ENCODE peak calls at places on chromosomes 4 and X, in eight cellular contexts. L, C, Y, O, P, F, B and I are unnamed samples.

GRCh38 chrX:107716816-107717700 is 58.5 kb downstream of the TSC22D3 start:
- DNase-seq in L (peak), C (peak), Y (peak), O (peak), P (peak), F (peak), B (peak), I (peak)

GRCh38 chr4:1980561-1981041 is 28.2 kb downstream of the NELFA start:
- DNase-seq in L (no peak), C (no peak), Y (no peak), O (no peak), P (no peak), F (no peak), B (no peak), I (no peak)

GRCh38 chr4:7322166-7322991 is 112.4 kb downstream of the PSAPL1 start:
- DNase-seq in L (no peak), C (no peak), Y (peak), O (no peak), P (no peak), F (no peak), B (no peak), I (no peak)

GRCh38 chrX:137930562-137930961 is 364.6 kb downstream of the ZIC3 start:
- DNase-seq in L (no peak), C (no peak), Y (no peak), O (no peak), P (no peak), F (no peak), B (no peak), I (no peak)

GRCh38 chr4:7725951-7726350 is 213.7 kb downstream of the AFAP1 start:
- DNase-seq in L (no peak), C (no peak), Y (no peak), O (peak), P (peak), F (no peak), B (no peak), I (no peak)

GRCh38 chr4:128639586-128640270 is 169.8 kb upstream of the JADE1 start:
- DNase-seq in L (no peak), C (no peak), Y (no peak), O (no peak), P (no peak), F (no peak), B (no peak), I (no peak)

GRCh38 chr4:51894246-51894645 is 51.3 kb downstream of the DCUN1D4 start:
- DNase-seq in L (no peak), C (no peak), Y (no peak), O (peak), P (peak), F (no peak), B (no peak), I (no peak)

GRCh38 chr4:67087897-67088296 is 457.4 kb downstream of the CENPC start:
- DNase-seq in L (no peak), C (no peak), Y (no peak), O (peak), P (peak), F (peak), B (peak), I (peak)

GRCh38 chr4:52312722-52313121 is 261.6 kb downstream of the SPATA18 start:
- DNase-seq in L (no peak), C (no peak), Y (no peak), O (no peak), P (peak), F (no peak), B (no peak), I (peak)

GRCh38 chr4:140102406-140102805 is 51.6 kb downstream of the MAML3 start:
- DNase-seq in L (no peak), C (no peak), Y (no peak), O (peak), P (no peak), F (no peak), B (no peak), I (no peak)

GRCh38 chrX:111168314-111168713 is 72.3 kb downstream of the PAK3 start:
- DNase-seq in L (no peak), C (no peak), Y (no peak), O (peak), P (no peak), F (no peak), B (peak), I (peak)
- TF ChIP-seq CTCF in L (no peak), C (no peak), Y (peak), O (no peak), P (no peak), F (no peak), B (peak), I (peak)

GRCh38 chr4:48189731-48190130 is 55.7 kb upstream of the TXK start:
- DNase-seq in L (no peak), C (no peak), Y (no peak), O (no peak), P (no peak), F (no peak), B (no peak), I (no peak)
- TF ChIP-seq CTCF in L (no peak), C (no peak), Y (no peak), O (no peak), P (no peak), F (no peak), B (no peak), I (no peak)

GRCh38 chr4:10160280-10160856 is 43.8 kb upstream of the WDR1 start:
- DNase-seq in L (no peak), C (no peak), Y (no peak), O (peak), P (no peak), F (no peak), B (no peak), I (no peak)
- TF ChIP-seq CTCF in L (no peak), C (no peak), Y (peak), O (peak), P (no peak), F (no peak), B (peak), I (peak)

DNA sequence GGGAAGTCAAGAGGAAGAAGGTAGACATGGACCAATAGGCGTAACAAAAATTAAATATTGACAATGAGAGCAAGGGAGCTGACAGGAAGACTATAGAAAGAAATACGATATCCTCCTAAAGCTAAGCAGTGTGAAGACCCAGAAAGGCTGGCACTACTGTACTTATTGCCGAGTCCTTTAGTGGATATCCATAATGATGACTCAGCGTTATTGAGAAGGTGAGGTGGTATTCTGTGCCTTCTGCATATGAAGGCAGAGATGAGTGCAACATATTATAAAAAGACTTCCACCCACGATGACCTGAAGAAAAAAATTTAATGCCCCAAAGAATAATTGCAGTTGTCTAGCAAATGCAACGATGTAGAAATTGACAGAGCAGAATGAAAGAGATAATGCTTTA is 13.0 kb upstream of the MCF2 start:
- DNase-seq in L (no peak), C (no peak), Y (no peak), O (no peak), P (no peak), F (no peak), B (no peak), I (no peak)
- TF ChIP-seq CTCF in L (no peak), C (no peak), Y (no peak), O (no peak), P (no peak), F (no peak), B (no peak), I (no peak)

GRCh38 chr4:13403326-13403725 is 80.8 kb downstream of the RAB28 start:
- DNase-seq in L (no peak), C (no peak), Y (no peak), O (no peak), P (no peak), F (no peak), B (no peak), I (no peak)

GRCh38 chr4:13399257-13399656 is 84.9 kb downstream of the RAB28 start:
- DNase-seq in L (no peak), C (no peak), Y (no peak), O (peak), P (no peak), F (no peak), B (no peak), I (no peak)

GRCh38 chr4:13409324-13409723 is 74.8 kb downstream of the RAB28 start:
- DNase-seq in L (no peak), C (no peak), Y (no peak), O (no peak), P (no peak), F (no peak), B (no peak), I (no peak)

GRCh38 chr4:13403833-13404232 is 80.3 kb downstream of the RAB28 start:
- DNase-seq in L (no peak), C (no peak), Y (no peak), O (no peak), P (no peak), F (no peak), B (no peak), I (no peak)
- TF ChIP-seq CTCF in L (no peak), C (no peak), Y (no peak), O (no peak), P (no peak), F (no peak), B (no peak), I (no peak)

GRCh38 chr4:23855912-23856605 is 33.8 kb downstream of the PPARGC1A start:
- DNase-seq in L (no peak), C (no peak), Y (no peak), O (peak), P (no peak), F (no peak), B (no peak), I (no peak)

GRCh38 chr4:23853986-23854385 is 35.9 kb downstream of the PPARGC1A start:
- DNase-seq in L (no peak), C (no peak), Y (no peak), O (no peak), P (no peak), F (no peak), B (no peak), I (no peak)

GRCh38 chr4:23847158-23847557 is 42.7 kb downstream of the PPARGC1A start:
- DNase-seq in L (no peak), C (no peak), Y (no peak), O (no peak), P (no peak), F (no peak), B (no peak), I (no peak)

GRCh38 chr4:23856630-23857029 is 33.2 kb downstream of the PPARGC1A start:
- DNase-seq in L (no peak), C (no peak), Y (peak), O (no peak), P (no peak), F (no peak), B (no peak), I (no peak)

DNA sequence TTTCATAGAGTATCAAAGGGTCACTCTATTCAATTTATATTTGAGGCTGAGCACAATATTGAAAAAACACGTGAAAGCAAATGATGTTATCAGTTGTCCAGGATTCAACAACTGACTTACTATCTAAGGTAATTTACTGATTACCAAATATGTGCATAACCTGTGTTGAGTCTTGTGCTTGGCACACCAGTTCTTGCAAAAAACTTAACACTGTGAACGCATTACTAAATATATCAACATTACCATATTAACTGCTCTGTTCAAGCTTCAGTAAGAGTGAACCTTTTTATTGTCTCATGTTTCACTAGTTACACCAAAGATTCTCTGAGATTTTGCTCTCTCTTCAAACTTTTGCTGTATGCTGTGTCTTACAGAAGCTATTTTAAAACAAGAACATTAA is 38.4 kb downstream of the PPARGC1A start:
- DNase-seq in L (no peak), C (no peak), Y (no peak), O (no peak), P (no peak), F (no peak), B (no peak), I (no peak)
- TF ChIP-seq CTCF in L (no peak), C (no peak), Y (no peak), O (no peak), P (no peak), F (no peak), B (no peak), I (no peak)